ENCODE peak calls at places on chromosomes 3 and 15, in four cellular contexts. P, N, D and L are unnamed samples.

GRCh38 chr3:32316976-32317375 is 74.7 kb upstream of the CMTM7 start:
- DNase-seq in P (no peak), N (no peak), D (no peak), L (no peak)

GRCh38 chr15:70436428-70436827 is 326.9 kb downstream of the UACA start:
- DNase-seq in P (no peak), N (peak; percentile 55), D (no peak), L (no peak)

GRCh38 chr3:197522881-197523342 is 32.9 kb downstream of the BDH1 start:
- DNase-seq in P (no peak), N (no peak), D (no peak), L (no peak)

GRCh38 chr3:12869025-12869695 is 27.8 kb upstream of the RPL32 start:
- DNase-seq in P (no peak), N (no peak), D (peak; percentile 89), L (peak; percentile 68)

GRCh38 chr3:36520241-36521006 is 140.1 kb downstream of the STAC start:
- DNase-seq in P (no peak), N (no peak), D (no peak), L (no peak)

GRCh38 chr3:138835177-138835757 is 539 bp upstream of the PIK3CB start:
- DNase-seq in P (no peak), N (no peak), D (no peak), L (no peak)

GRCh38 chr3:159130108-159130507 is 328.3 kb downstream of the MFSD1 start:
- DNase-seq in P (no peak), N (no peak), D (no peak), L (no peak)

GRCh38 chr3:170277833-170278586 is 55.8 kb downstream of the PRKCI start:
- DNase-seq in P (no peak), N (no peak), D (no peak), L (no peak)

GRCh38 chr3:63791974-63792373 is 27.1 kb upstream of the C3orf49 start:
- DNase-seq in P (no peak), N (no peak), D (no peak), L (no peak)

GRCh38 chr3:185646382-185647133 is 60.5 kb downstream of the SENP2 start:
- DNase-seq in P (peak; percentile 52), N (no peak), D (no peak), L (no peak)

GRCh38 chr3:46695962-46696922 is 2.8 kb upstream of the ALS2CL start:
- DNase-seq in P (no peak), N (no peak), D (no peak), L (no peak)

GRCh38 chr3:76859596-76859995 is 180.3 kb upstream of the ROBO2 start:
- DNase-seq in P (no peak), N (no peak), D (no peak), L (no peak)

GRCh38 chr15:31487811-31488436 is 161.3 kb downstream of the KLF13 start:
- DNase-seq in P (no peak), N (peak; percentile 61), D (no peak), L (no peak)

GRCh38 chr15:80070840-80071239 is 11.4 kb downstream of the ZFAND6 start:
- DNase-seq in P (peak; percentile 27), N (no peak), D (no peak), L (no peak)

GRCh38 chr3:134810850-134811249 is 15.8 kb downstream of the EPHB1 start:
- DNase-seq in P (no peak), N (no peak), D (no peak), L (no peak)

GRCh38 chr3:60190073-60190472 is 1061.2 kb downstream of the FHIT start:
- DNase-seq in P (no peak), N (no peak), D (peak; percentile 4), L (no peak)

GRCh38 chr15:29139540-29140459 is 129.8 kb downstream of the NSMCE3 start:
- DNase-seq in P (peak; percentile 14), N (no peak), D (peak; percentile 85), L (peak; percentile 87)

GRCh38 chr3:140006331-140006730 is 71.3 kb downstream of the CLSTN2 start:
- DNase-seq in P (no peak), N (no peak), D (no peak), L (no peak)

GRCh38 chr3:122458992-122459391 is 43.1 kb upstream of the WDR5B start:
- DNase-seq in P (peak; percentile 11), N (no peak), D (no peak), L (no peak)

GRCh38 chr3:35857004-35857403 is 217.7 kb downstream of the ARPP21 start:
- DNase-seq in P (no peak), N (no peak), D (no peak), L (no peak)

GRCh38 chr3:141353652-141354495 is 14.4 kb upstream of the ZBTB38 start:
- DNase-seq in P (no peak), N (no peak), D (peak; percentile 60), L (no peak)

GRCh38 chr3:13057641-13058040 is 15.6 kb downstream of the IQSEC1 start:
- DNase-seq in P (no peak), N (no peak), D (no peak), L (no peak)

GRCh38 chr3:138786788-138787276 is 47.9 kb downstream of the PIK3CB start:
- DNase-seq in P (peak; percentile 81), N (no peak), D (no peak), L (no peak)

GRCh38 chr3:52246728-52247454 is 1.3 kb downstream of the PPM1M start:
- DNase-seq in P (peak; percentile 66), N (no peak), D (no peak), L (no peak)

GRCh38 chr15:65914981-65915925 is 46.0 kb downstream of the RAB11A start:
- DNase-seq in P (no peak), N (no peak), D (no peak), L (no peak)

GRCh38 chr15:87326274-87326673 is 930.3 kb downstream of the NTRK3 start:
- DNase-seq in P (no peak), N (no peak), D (no peak), L (no peak)

GRCh38 chr3:161314836-161315391 is 56.4 kb downstream of the SPTSSB start:
- DNase-seq in P (no peak), N (no peak), D (no peak), L (no peak)

GRCh38 chr3:170690133-170690981 is 104.5 kb upstream of the SLC7A14 start:
- DNase-seq in P (peak; percentile 52), N (no peak), D (peak; percentile 85), L (peak; percentile 37)

GRCh38 chr15:65824031-65824743 is 32.1 kb upstream of the DENND4A start:
- DNase-seq in P (peak; percentile 44), N (no peak), D (peak; percentile 75), L (no peak)

GRCh38 chr3:197021231-197021630 is 8.4 kb downstream of the MELTF start:
- DNase-seq in P (no peak), N (no peak), D (no peak), L (no peak)

GRCh38 chr3:46959169-46959515 is 17.4 kb downstream of the CCDC12 start:
- DNase-seq in P (no peak), N (no peak), D (no peak), L (no peak)

GRCh38 chr15:80779658-80780415 is 667 bp downstream of the CEMIP start:
- DNase-seq in P (no peak), N (no peak), D (no peak), L (no peak)

GRCh38 chr3:138234401-138235179 is 47.5 kb downstream of the ARMC8 start:
- DNase-seq in P (no peak), N (no peak), D (no peak), L (no peak)

GRCh38 chr15:29090617-29091466 is 178.8 kb downstream of the NSMCE3 start:
- DNase-seq in P (peak; percentile 4), N (no peak), D (peak; percentile 71), L (peak; percentile 62)

GRCh38 chr15:96521386-96521785 is 190.9 kb downstream of the NR2F2 start:
- DNase-seq in P (no peak), N (no peak), D (no peak), L (no peak)

GRCh38 chr15:99085413-99086326 is 19.2 kb upstream of the SYNM start:
- DNase-seq in P (no peak), N (no peak), D (no peak), L (no peak)

GRCh38 chr15:53869044-53869805 is 109.0 kb upstream of the UNC13C start:
- DNase-seq in P (peak; percentile 2), N (no peak), D (no peak), L (no peak)

GRCh38 chr15:78264304-78265136 is at the start of gene DNAJA4:
- DNase-seq in P (peak; percentile 8), N (no peak), D (no peak), L (peak; percentile 46)

GRCh38 chr3:115986555-115987207 is 363.4 kb downstream of the GAP43 start:
- DNase-seq in P (no peak), N (no peak), D (peak; percentile 58), L (no peak)

GRCh38 chr3:142723968-142724681 is at the start of gene TRPC1:
- DNase-seq in P (no peak), N (no peak), D (peak; percentile 95), L (peak; percentile 89)

GRCh38 chr15:42920281-42921048 is at the start of gene TTBK2:
- DNase-seq in P (peak; percentile 99), N (peak; percentile 95), D (peak; percentile 97), L (peak; percentile 67)
- TF ChIP-seq POLR2AphosphoS5 in P (no peak), N (peak; percentile 52), D (peak; percentile 50), L (no peak)

GRCh38 chr3:195897853-195898415 is 10.4 kb downstream of the TNK2 start:
- DNase-seq in P (no peak), N (no peak), D (no peak), L (no peak)

GRCh38 chr3:195897081-195897852 is 11.1 kb downstream of the TNK2 start:
- DNase-seq in P (no peak), N (no peak), D (peak; percentile 54), L (no peak)

GRCh38 chr3:195896361-195897080 is 11.8 kb downstream of the TNK2 start:
- DNase-seq in P (no peak), N (no peak), D (peak; percentile 62), L (no peak)

GRCh38 chr3:195895078-195895899 is 13.1 kb downstream of the TNK2 start:
- DNase-seq in P (peak; percentile 64), N (no peak), D (peak; percentile 73), L (peak; percentile 83)

GRCh38 chr3:195895900-195896360 is 12.4 kb downstream of the TNK2 start:
- DNase-seq in P (peak; percentile 76), N (no peak), D (peak; percentile 74), L (peak; percentile 67)
- TF ChIP-seq SPI1 in P (peak; percentile 75), N (no peak), D (peak; percentile 37), L (peak; percentile 38)

GRCh38 chr3:107892960-107893359 is 197.9 kb downstream of the CD47 start:
- DNase-seq in P (no peak), N (no peak), D (no peak), L (no peak)

GRCh38 chr3:107899996-107900651 is 190.7 kb downstream of the CD47 start:
- DNase-seq in P (no peak), N (no peak), D (no peak), L (no peak)

GRCh38 chr3:107897471-107898180 is 193.2 kb downstream of the CD47 start:
- DNase-seq in P (peak; percentile 2), N (no peak), D (no peak), L (no peak)

GRCh38 chr3:107894998-107895397 is 195.8 kb downstream of the CD47 start:
- DNase-seq in P (no peak), N (no peak), D (peak; percentile 18), L (no peak)
- TF ChIP-seq POLR2AphosphoS5 in P (no peak), N (no peak), D (no peak), L (no peak)

DNA sequence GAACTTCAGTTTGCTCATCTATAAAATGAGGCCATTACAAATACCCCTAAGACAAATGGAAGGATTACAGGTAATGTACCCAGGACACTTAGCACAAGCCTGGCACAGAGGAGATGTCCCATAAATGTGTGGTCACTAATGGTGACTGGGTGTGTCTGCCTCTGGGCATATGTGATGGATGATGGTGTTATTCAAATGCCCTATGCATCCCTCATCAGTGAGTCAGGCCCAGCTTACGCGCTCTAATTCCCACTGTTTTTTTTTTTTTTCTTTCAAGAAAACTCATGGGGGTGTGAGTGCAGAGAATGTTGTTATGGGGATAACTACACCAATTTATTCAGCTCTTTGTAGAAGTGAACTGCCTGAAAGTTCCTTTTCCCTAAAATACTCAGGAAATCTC is 23.6 kb upstream of the KIF23 start:
- DNase-seq in P (no peak), N (no peak), D (no peak), L (no peak)
- TF ChIP-seq SPI1 in P (no peak), N (no peak), D (no peak), L (no peak)